ENCODE peak calls at places on chromosomes 11 and 22, in ten cellular contexts. N is brain microvascular endothelial cell; A is CD8-positive, alpha-beta T cell; Y is Karpas-422; Q is H9; H is colonic mucosa; L is right cardiac atrium; R is right lobe of liver; X is effector memory CD4-positive, alpha-beta T cell; E is RWPE1. O is an unnamed sample.
A peak's percentile ranks its signal among the peaks of the same experiment; 100 is the strongest.

GRCh38 chr22:36659762-36660509 is 43.6 kb downstream of the CACNG2 start:
- DNase-seq in N (peak; percentile 82), A (no peak), Y (no peak), Q (no peak), H (peak; percentile 75), L (peak; percentile 96), R (peak; percentile 95), X (no peak), E (peak; percentile 81), O (peak; percentile 79)

GRCh38 chr11:83120328-83120727 is 36.6 kb upstream of the PCF11 start:
- DNase-seq in N (no peak), A (no peak), Y (no peak), Q (no peak), H (no peak), L (no peak), R (no peak), X (no peak), E (no peak), O (no peak)

GRCh38 chr22:36406139-36406538 is 18.4 kb upstream of the MYH9 start:
- DNase-seq in N (no peak), A (no peak), Y (no peak), Q (no peak), H (no peak), L (no peak), R (no peak), X (no peak), E (no peak), O (no peak)

GRCh38 chr11:77108436-77108835 is 5.8 kb downstream of the OMP start:
- DNase-seq in N (no peak), A (no peak), Y (no peak), Q (no peak), H (peak; percentile 66), L (no peak), R (no peak), X (no peak), E (no peak), O (no peak)

GRCh38 chr11:77071671-77072605 is 5.2 kb downstream of the CAPN5 start:
- DNase-seq in N (peak; percentile 7), A (no peak), Y (no peak), Q (peak; percentile 24), H (peak; percentile 38), L (no peak), R (no peak), X (no peak), E (no peak), O (no peak)

GRCh38 chr11:126824035-126824607 is 176.4 kb downstream of the KIRREL3 start:
- DNase-seq in N (no peak), A (no peak), Y (no peak), Q (peak; percentile 56), H (no peak), L (no peak), R (no peak), X (no peak), E (no peak), O (no peak)

GRCh38 chr11:119934267-119934666 is 203.6 kb downstream of the TRIM29 start:
- DNase-seq in N (no peak), A (no peak), Y (no peak), Q (no peak), H (no peak), L (no peak), R (no peak), X (no peak), E (no peak), O (no peak)

GRCh38 chr11:62889484-62890437 is 9.1 kb downstream of the SLC3A2 start:
- DNase-seq in N (no peak), A (no peak), Y (peak; percentile 50), Q (no peak), H (peak; percentile 66), L (no peak), R (no peak), X (no peak), E (peak; percentile 50), O (no peak)

GRCh38 chr22:19086944-19087343 is 35.3 kb downstream of the DGCR2 start:
- DNase-seq in N (peak; percentile 45), A (no peak), Y (no peak), Q (no peak), H (no peak), L (no peak), R (no peak), X (no peak), E (no peak), O (no peak)

GRCh38 chr11:36411202-36411640 is 98.9 kb downstream of the TRAF6 start:
- DNase-seq in N (no peak), A (no peak), Y (no peak), Q (no peak), H (peak; percentile 42), L (peak; percentile 60), R (peak; percentile 37), X (no peak), E (no peak), O (no peak)

GRCh38 chr11:66462010-66462409 is 4.7 kb upstream of the PELI3 start:
- DNase-seq in N (no peak), A (no peak), Y (no peak), Q (no peak), H (no peak), L (no peak), R (no peak), X (no peak), E (no peak), O (no peak)

GRCh38 chr22:42769574-42770447 is 49.1 kb upstream of the A4GALT start:
- DNase-seq in N (peak; percentile 90), A (no peak), Y (peak; percentile 46), Q (no peak), H (peak; percentile 41), L (peak; percentile 88), R (peak; percentile 76), X (no peak), E (no peak), O (no peak)

GRCh38 chr11:2804189-2804588 is 81.4 kb downstream of the CDKN1C start:
- DNase-seq in N (no peak), A (no peak), Y (no peak), Q (peak; percentile 10), H (peak; percentile 11), L (peak; percentile 24), R (peak; percentile 5), X (no peak), E (no peak), O (no peak)

DNA sequence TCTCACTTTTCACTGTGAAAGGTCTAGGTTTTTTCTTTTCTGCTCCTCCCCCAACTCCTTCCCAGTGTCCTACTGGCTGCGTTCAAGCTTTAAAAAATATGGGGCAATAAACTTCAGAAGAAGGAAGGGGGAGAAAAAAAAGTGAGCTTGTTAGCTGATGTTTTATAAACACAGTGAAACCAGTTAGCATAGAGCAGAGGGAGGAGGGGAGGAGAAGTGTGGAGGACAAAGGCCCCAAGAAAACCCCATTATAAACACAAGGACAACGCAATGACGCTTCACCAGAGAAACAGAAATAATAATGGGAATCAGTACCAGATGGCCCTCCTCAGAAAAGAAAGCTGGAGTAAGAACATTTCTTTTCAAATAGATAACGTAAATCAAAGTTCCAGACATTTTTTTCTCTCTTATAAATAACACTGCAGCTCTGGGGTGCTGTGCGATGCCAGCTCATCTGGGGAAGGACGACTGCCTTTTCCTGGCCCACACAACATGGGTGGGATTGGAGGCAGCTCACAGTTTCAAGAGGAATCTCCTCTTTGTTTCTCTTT is 235.3 kb upstream of the NARS2 start:
- DNase-seq in N (no peak), A (no peak), Y (no peak), Q (no peak), H (no peak), L (no peak), R (no peak), X (no peak), E (no peak), O (no peak)
- H3K27ac ChIP-seq in N (no peak overlapping the region), A (no peak overlapping the region), Y (no peak overlapping the region), Q (no peak overlapping the region), H (peak overlapping the region; percentile 59), L (peak overlapping the region; percentile 54), R (no peak overlapping the region), X (no peak overlapping the region), E (no peak overlapping the region), O (no peak overlapping the region)

DNA sequence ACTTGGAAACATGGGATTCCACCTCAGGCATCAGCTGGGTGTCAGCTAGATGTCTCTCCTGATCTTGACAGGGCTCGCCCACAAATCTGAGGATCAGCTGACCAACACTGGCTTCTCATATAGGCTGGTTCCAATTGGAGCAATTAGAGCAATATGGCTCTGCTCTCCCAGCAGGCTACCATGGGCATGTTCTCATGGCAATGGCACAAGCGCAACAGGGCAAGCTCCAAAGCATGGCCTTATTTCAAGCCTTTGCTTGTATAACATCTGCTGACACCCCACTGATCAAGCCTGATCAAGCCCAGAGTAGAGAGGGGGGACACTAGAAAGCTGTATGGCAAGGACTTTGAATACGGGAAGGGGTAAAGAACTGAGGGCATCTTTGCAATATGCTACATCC is 40.7 kb upstream of the SPATA19 start:
- DNase-seq in N (no peak), A (no peak), Y (no peak), Q (no peak), H (no peak), L (no peak), R (no peak), X (no peak), E (no peak), O (no peak)
- H3K27ac ChIP-seq in N (no peak overlapping the region), A (no peak overlapping the region), Y (no peak overlapping the region), Q (no peak overlapping the region), H (no peak overlapping the region), L (no peak overlapping the region), R (no peak overlapping the region), X (no peak overlapping the region), E (no peak overlapping the region), O (no peak overlapping the region)

GRCh38 chr11:125337836-125338235 is 158.2 kb downstream of the FEZ1 start:
- DNase-seq in N (peak; percentile 12), A (no peak), Y (no peak), Q (no peak), H (no peak), L (no peak), R (no peak), X (no peak), E (no peak), O (no peak)

GRCh38 chr11:125341676-125342075 is 154.4 kb downstream of the FEZ1 start:
- DNase-seq in N (no peak), A (no peak), Y (no peak), Q (no peak), H (no peak), L (no peak), R (no peak), X (no peak), E (no peak), O (no peak)

GRCh38 chr11:125338886-125339811 is 156.9 kb downstream of the FEZ1 start:
- DNase-seq in N (peak; percentile 19), A (no peak), Y (no peak), Q (no peak), H (no peak), L (peak; percentile 65), R (no peak), X (no peak), E (no peak), O (no peak)

GRCh38 chr11:125335101-125335500 is 161.0 kb downstream of the FEZ1 start:
- DNase-seq in N (no peak), A (no peak), Y (no peak), Q (no peak), H (no peak), L (no peak), R (no peak), X (no peak), E (no peak), O (no peak)

GRCh38 chr11:125338435-125338834 is 157.6 kb downstream of the FEZ1 start:
- DNase-seq in N (no peak), A (no peak), Y (no peak), Q (no peak), H (no peak), L (no peak), R (no peak), X (no peak), E (no peak), O (no peak)
- H3K27ac ChIP-seq in N (no peak overlapping the region), A (no peak overlapping the region), Y (no peak overlapping the region), Q (no peak overlapping the region), H (no peak overlapping the region), L (peak overlapping the region; percentile 84), R (no peak overlapping the region), X (no peak overlapping the region), E (no peak overlapping the region), O (no peak overlapping the region)

GRCh38 chr11:132839226-132839625 is 693.1 kb downstream of the OPCML start:
- DNase-seq in N (no peak), A (no peak), Y (no peak), Q (no peak), H (no peak), L (no peak), R (no peak), X (no peak), E (no peak), O (no peak)
- H3K27ac ChIP-seq in N (peak overlapping the region; percentile 35), A (no peak overlapping the region), Y (no peak overlapping the region), Q (no peak overlapping the region), H (no peak overlapping the region), L (no peak overlapping the region), R (no peak overlapping the region), X (no peak overlapping the region), E (no peak overlapping the region), O (no peak overlapping the region)